ENCODE peak calls at places on chromosomes 1 and 21, in six cellular contexts. U is activated CD8-positive, alpha-beta memory T cell treated with anti-CD3 and anti-CD28 coated beads for 1 hour; D is amniotic epithelial cell; Q is mucosa of gallbladder; V is stimulated activated CD8-positive, alpha-beta memory T cell treated with anti-CD3 and anti-CD28 coated beads, Interleukin-2, amount 100 ng/mL, for 48 hours; T is H9. Z is an unnamed sample.

GRCh38 chr1:232306269-232306911 is 323.5 kb downstream of the SIPA1L2 start:
- DNase-seq in Q (peak; percentile 50), U (no peak), T (peak; percentile 69), D (no peak), V (no peak), Z (peak; percentile 63)

GRCh38 chr1:228321478-228321877 is 85.2 kb downstream of the TRIM11 start:
- DNase-seq in Q (no peak), V (no peak), D (no peak), T (no peak), U (no peak), Z (no peak)

GRCh38 chr1:2632561-2633361 is at the start of gene MMEL1:
- DNase-seq in Q (no peak), U (no peak), V (no peak), D (no peak), T (no peak), Z (no peak)

GRCh38 chr21:34276711-34277425 is 86.9 kb upstream of the KCNE2 start:
- DNase-seq in T (no peak), Q (no peak), D (no peak), V (peak; percentile 17), U (no peak), Z (no peak)

GRCh38 chr1:158806909-158807601 is 24.1 kb upstream of the MNDA start:
- DNase-seq in T (no peak), D (peak; percentile 75), V (no peak), Q (no peak), U (no peak), Z (no peak)

GRCh38 chr21:41374867-41375533 is 13.2 kb downstream of the MX2 start:
- DNase-seq in Q (no peak), V (no peak), U (no peak), T (no peak), D (no peak), Z (no peak)

GRCh38 chr21:41625428-41625827 is 117.5 kb upstream of the TMPRSS2 start:
- DNase-seq in U (no peak), D (no peak), V (no peak), Q (no peak), T (no peak), Z (no peak)

GRCh38 chr1:67324068-67324467 is 16.4 kb downstream of the IL12RB2 start:
- DNase-seq in Q (no peak), D (no peak), T (no peak), U (no peak), V (no peak), Z (no peak)

GRCh38 chr1:18149113-18149641 is 41.6 kb downstream of the IGSF21 start:
- DNase-seq in D (no peak), Q (no peak), V (no peak), U (no peak), T (peak; percentile 48), Z (no peak)